ENCODE peak calls at places on chromosomes 6 and 20, in four cellular contexts. One of them, this sample, is unnamed.

GRCh38 chr20:23048283-23049200 is 930 bp downstream of the THBD start:
- DNase-seq in GM12891: peak; percentile 36
- DNase-seq in GM12878: no peak
- DNase-seq in HL-60: peak; percentile 76
- DNase-seq in this sample: no peak

GRCh38 chr6:108174371-108175175 is 8.8 kb downstream of the NR2E1 start:
- DNase-seq in GM12891: no peak
- DNase-seq in GM12878: no peak
- DNase-seq in HL-60: peak; percentile 6
- DNase-seq in this sample: no peak

GRCh38 chr6:9131616-9132015 is 696.3 kb upstream of the SLC35B3 start:
- DNase-seq in GM12891: no peak
- DNase-seq in GM12878: no peak
- DNase-seq in HL-60: no peak
- DNase-seq in this sample: no peak

GRCh38 chr6:20433929-20434328 is 32.2 kb downstream of the E2F3 start:
- DNase-seq in GM12891: no peak
- DNase-seq in GM12878: no peak
- DNase-seq in HL-60: no peak
- DNase-seq in this sample: no peak

GRCh38 chr6:24522090-24522820 is 27.5 kb downstream of the ALDH5A1 start:
- DNase-seq in GM12891: peak; percentile 17
- DNase-seq in GM12878: peak; percentile 59
- DNase-seq in HL-60: no peak
- DNase-seq in this sample: no peak

GRCh38 chr6:81769834-81770233 is 17.4 kb upstream of the TENT5A start:
- DNase-seq in GM12891: no peak
- DNase-seq in GM12878: no peak
- DNase-seq in HL-60: no peak
- DNase-seq in this sample: no peak

GRCh38 chr6:36245572-36246031 is 24.3 kb upstream of the PNPLA1 start:
- DNase-seq in GM12891: no peak
- DNase-seq in GM12878: no peak
- DNase-seq in HL-60: no peak
- DNase-seq in this sample: peak; percentile 54

GRCh38 chr20:64161595-64162238 is 2.5 kb upstream of the MYT1 start:
- DNase-seq in GM12891: peak; percentile 61
- DNase-seq in GM12878: no peak
- DNase-seq in HL-60: no peak
- DNase-seq in this sample: peak; percentile 83

GRCh38 chr6:144411506-144412165 is 126.5 kb downstream of the UTRN start:
- DNase-seq in GM12891: no peak
- DNase-seq in GM12878: no peak
- DNase-seq in HL-60: no peak
- DNase-seq in this sample: no peak

GRCh38 chr20:64188682-64189529 is 24.7 kb downstream of the MYT1 start:
- DNase-seq in GM12891: no peak
- DNase-seq in GM12878: no peak
- DNase-seq in HL-60: no peak
- DNase-seq in this sample: no peak

GRCh38 chr6:90413867-90414266 is 117.2 kb upstream of the BACH2 start:
- DNase-seq in GM12891: no peak
- DNase-seq in GM12878: no peak
- DNase-seq in HL-60: no peak
- DNase-seq in this sample: peak; percentile 30

GRCh38 chr6:54609986-54610385 is 236.6 kb upstream of the FAM83B start:
- DNase-seq in GM12891: no peak
- DNase-seq in GM12878: no peak
- DNase-seq in HL-60: no peak
- DNase-seq in this sample: no peak

GRCh38 chr6:127459231-127459641 is at the start of gene KIAA0408:
- DNase-seq in GM12891: no peak
- DNase-seq in GM12878: no peak
- DNase-seq in HL-60: no peak
- DNase-seq in this sample: peak; percentile 5

GRCh38 chr6:150527100-150527499 is 72.6 kb upstream of the PLEKHG1 start:
- DNase-seq in GM12891: no peak
- DNase-seq in GM12878: no peak
- DNase-seq in HL-60: no peak
- DNase-seq in this sample: no peak

GRCh38 chr6:91606148-91606901 is 1019.5 kb upstream of the MAP3K7 start:
- DNase-seq in GM12891: no peak
- DNase-seq in GM12878: no peak
- DNase-seq in HL-60: no peak
- DNase-seq in this sample: no peak

GRCh38 chr6:43803783-43804549 is 34.0 kb downstream of the VEGFA start:
- DNase-seq in GM12891: no peak
- DNase-seq in GM12878: no peak
- DNase-seq in HL-60: no peak
- DNase-seq in this sample: no peak

GRCh38 chr6:130183271-130184222 is 39.2 kb downstream of the SAMD3 start:
- DNase-seq in GM12891: no peak
- DNase-seq in GM12878: no peak
- DNase-seq in HL-60: no peak
- DNase-seq in this sample: no peak

GRCh38 chr6:63347599-63347998 is 27.8 kb upstream of the LGSN start:
- DNase-seq in GM12891: no peak
- DNase-seq in GM12878: no peak
- DNase-seq in HL-60: no peak
- DNase-seq in this sample: no peak

DNA sequence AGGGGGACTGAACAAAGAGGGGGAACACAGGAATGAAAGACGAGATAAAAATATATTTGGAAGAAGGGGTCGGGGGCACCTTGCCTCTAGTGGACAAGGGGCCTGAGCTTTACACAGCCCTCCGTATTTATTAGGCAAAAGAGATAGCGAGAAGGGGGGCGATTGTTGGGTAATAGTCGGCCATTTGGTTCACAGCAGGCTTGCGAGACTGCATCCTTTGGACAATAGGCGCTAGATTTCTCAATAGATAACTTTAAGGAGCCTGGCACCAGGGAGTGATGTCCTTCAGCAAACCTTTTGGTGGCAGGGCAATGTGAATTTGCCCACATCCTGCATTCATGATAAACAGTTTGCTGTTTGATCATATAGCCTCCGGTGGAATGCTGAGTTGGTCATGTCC is 3.0 kb upstream of the NANP start:
- DNase-seq in GM12891: no peak
- DNase-seq in GM12878: no peak
- DNase-seq in HL-60: no peak
- DNase-seq in this sample: no peak
- TF ChIP-seq SPI1 in GM12891: no peak
- TF ChIP-seq SPI1 in GM12878: no peak
- TF ChIP-seq SPI1 in HL-60: no peak
- TF ChIP-seq SPI1 in this sample: no peak

DNA sequence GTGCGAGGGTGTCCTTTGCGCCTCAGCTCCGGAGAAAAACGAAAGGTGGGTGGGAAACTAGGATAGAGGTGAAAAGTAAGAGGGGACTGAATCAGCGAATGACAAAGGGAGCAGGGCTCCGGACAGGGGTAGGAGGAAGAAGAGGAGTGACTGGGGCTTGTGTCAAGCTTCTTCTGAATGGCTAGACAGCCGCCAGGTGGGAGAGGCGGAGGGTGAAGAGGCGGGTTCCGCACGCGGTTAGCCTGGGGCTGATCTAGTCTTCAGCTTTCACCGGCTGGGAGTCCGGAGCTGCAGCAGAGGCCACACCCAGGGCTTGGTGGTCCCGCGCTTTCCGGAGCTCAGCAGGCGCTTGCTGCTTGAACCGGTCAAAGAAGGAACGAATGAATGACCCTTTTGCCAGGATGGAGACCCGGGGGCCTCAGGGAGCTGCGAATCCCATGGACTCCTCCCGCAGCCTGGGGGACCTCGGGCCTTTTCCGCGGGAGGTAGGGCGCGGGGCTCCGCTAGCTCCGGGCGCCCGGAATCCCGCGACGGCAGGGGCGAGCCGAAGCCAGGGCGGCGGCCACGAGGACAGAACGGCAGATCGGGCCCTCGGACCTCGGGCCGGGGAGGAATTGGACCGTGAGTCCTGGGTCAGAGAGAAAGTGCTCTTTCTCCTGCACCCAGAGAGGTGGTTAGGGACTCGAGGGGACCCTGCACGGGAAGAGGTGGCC is at the start of gene C6orf141:
- DNase-seq in GM12891: peak; percentile 50
- DNase-seq in GM12878: no peak
- DNase-seq in HL-60: no peak
- DNase-seq in this sample: no peak
- TF ChIP-seq SPI1 in GM12891: no peak
- TF ChIP-seq SPI1 in GM12878: no peak
- TF ChIP-seq SPI1 in HL-60: no peak
- TF ChIP-seq SPI1 in this sample: no peak

GRCh38 chr6:46325561-46326525 is 155.1 kb upstream of the ENPP5 start:
- DNase-seq in GM12891: no peak
- DNase-seq in GM12878: no peak
- DNase-seq in HL-60: no peak
- DNase-seq in this sample: no peak
- TF ChIP-seq SPI1 in GM12891: no peak
- TF ChIP-seq SPI1 in GM12878: no peak
- TF ChIP-seq SPI1 in HL-60: no peak
- TF ChIP-seq SPI1 in this sample: no peak

GRCh38 chr20:25072226-25072811 is 9.6 kb downstream of the VSX1 start:
- DNase-seq in GM12891: no peak
- DNase-seq in GM12878: no peak
- DNase-seq in HL-60: no peak
- DNase-seq in this sample: no peak
- TF ChIP-seq SPI1 in GM12891: no peak
- TF ChIP-seq SPI1 in GM12878: no peak
- TF ChIP-seq SPI1 in HL-60: no peak
- TF ChIP-seq SPI1 in this sample: no peak

GRCh38 chr6:3455121-3455489 is 1.7 kb downstream of the SLC22A23 start:
- DNase-seq in GM12891: no peak
- DNase-seq in GM12878: no peak
- DNase-seq in HL-60: no peak
- DNase-seq in this sample: no peak

GRCh38 chr6:3454206-3455016 is 2.4 kb downstream of the SLC22A23 start:
- DNase-seq in GM12891: no peak
- DNase-seq in GM12878: no peak
- DNase-seq in HL-60: no peak
- DNase-seq in this sample: no peak

GRCh38 chr6:3456395-3456767 is 469 bp downstream of the SLC22A23 start:
- DNase-seq in GM12891: peak; percentile 53
- DNase-seq in GM12878: no peak
- DNase-seq in HL-60: no peak
- DNase-seq in this sample: peak; percentile 63

GRCh38 chr6:3456794-3457709 is at the start of gene SLC22A23:
- DNase-seq in GM12891: peak; percentile 92
- DNase-seq in GM12878: no peak
- DNase-seq in HL-60: peak; percentile 13
- DNase-seq in this sample: peak; percentile 99

GRCh38 chr6:3455490-3456394 is 1.1 kb downstream of the SLC22A23 start:
- DNase-seq in GM12891: no peak
- DNase-seq in GM12878: no peak
- DNase-seq in HL-60: no peak
- DNase-seq in this sample: peak; percentile 54
- TF ChIP-seq SPI1 in GM12891: no peak
- TF ChIP-seq SPI1 in GM12878: no peak
- TF ChIP-seq SPI1 in HL-60: no peak
- TF ChIP-seq SPI1 in this sample: no peak

DNA sequence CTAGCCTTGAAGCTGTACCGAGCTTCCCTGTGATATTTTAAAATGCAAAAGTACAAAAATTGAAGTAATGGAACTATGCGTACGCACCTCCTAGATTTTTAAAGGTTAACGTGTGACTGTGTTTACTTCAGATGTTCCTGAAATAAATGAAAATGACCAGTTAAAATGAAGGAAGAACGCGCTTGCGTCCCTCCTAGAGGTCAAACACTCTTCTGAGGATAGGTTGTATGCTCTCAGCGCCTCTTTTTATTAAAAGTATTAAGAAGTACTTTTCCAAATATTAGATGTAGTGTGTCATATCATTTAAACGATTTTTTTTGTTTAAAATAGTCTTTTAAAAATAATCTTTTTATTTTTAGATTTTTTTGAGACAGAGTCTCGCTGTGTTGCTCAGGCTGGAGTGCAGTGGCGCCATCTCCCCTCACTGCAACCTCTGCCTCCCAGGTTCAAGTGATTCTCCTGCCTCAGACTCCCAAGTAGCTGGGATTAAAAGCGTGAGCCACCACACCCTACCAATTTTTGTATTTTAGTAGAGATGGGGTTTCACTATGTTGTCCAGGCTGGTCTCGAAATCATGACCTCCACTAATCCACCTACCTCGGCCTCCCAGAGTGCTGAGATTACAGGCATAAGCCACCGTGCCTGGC is 30.6 kb downstream of the TRIM38 start:
- DNase-seq in GM12891: no peak
- DNase-seq in GM12878: no peak
- DNase-seq in HL-60: no peak
- DNase-seq in this sample: no peak
- TF ChIP-seq SPI1 in GM12891: no peak
- TF ChIP-seq SPI1 in GM12878: no peak
- TF ChIP-seq SPI1 in HL-60: no peak
- TF ChIP-seq SPI1 in this sample: no peak

DNA sequence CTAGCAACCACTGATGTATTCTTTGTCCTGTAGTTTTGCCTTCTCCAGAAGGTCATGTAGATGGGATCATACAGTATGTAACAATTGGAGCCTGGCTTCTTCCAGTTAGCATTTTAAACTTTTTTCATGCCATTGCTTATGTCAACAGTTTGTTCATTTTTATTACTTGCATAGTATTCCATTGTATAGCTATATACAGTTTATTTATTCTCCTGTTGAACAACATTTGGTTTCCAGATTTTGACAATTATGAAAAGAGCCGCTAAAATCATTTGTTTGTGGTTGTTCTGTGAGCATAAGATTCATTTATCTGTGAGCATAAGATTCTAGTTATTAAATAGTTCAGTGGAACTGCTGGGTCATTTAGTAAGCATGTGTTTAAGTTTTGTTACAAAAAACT is 23.5 kb upstream of the CMTR1 start:
- DNase-seq in GM12891: no peak
- DNase-seq in GM12878: no peak
- DNase-seq in HL-60: no peak
- DNase-seq in this sample: no peak
- TF ChIP-seq SPI1 in GM12891: no peak
- TF ChIP-seq SPI1 in GM12878: no peak
- TF ChIP-seq SPI1 in HL-60: no peak
- TF ChIP-seq SPI1 in this sample: no peak